ENCODE peak calls at places on chromosomes 2 and 18, in five cellular contexts. Q, I, T, P and L are unnamed samples.

GRCh38 chr18:78929502-78929901 is 50.1 kb upstream of the SALL3 start:
- DNase-seq in T (no peak), Q (no peak), P (peak), I (no peak), L (no peak)

GRCh38 chr2:186755066-186755465 is 61.2 kb downstream of the FAM171B start:
- DNase-seq in Q (no peak), I (no peak), P (no peak), T (no peak), L (no peak)

GRCh38 chr2:37623971-37624897 is 47.2 kb downstream of the CDC42EP3 start:
- DNase-seq in P (no peak), T (peak), Q (no peak), I (no peak), L (peak)

GRCh38 chr2:195559431-195559914 is 97.6 kb upstream of the SLC39A10 start:
- DNase-seq in Q (no peak), P (no peak), T (peak), I (peak), L (peak)

GRCh38 chr2:107025869-107026380 is 140.0 kb upstream of the ST6GAL2 start:
- DNase-seq in I (peak), Q (no peak), P (no peak), T (no peak), L (peak)

GRCh38 chr2:238741277-238741676 is 106.6 kb upstream of the TWIST2 start:
- DNase-seq in P (no peak), I (no peak), T (no peak), Q (no peak), L (no peak)

GRCh38 chr2:177483531-177483930 is 91.0 kb downstream of the AGPS start:
- DNase-seq in P (no peak), T (no peak), I (no peak), Q (no peak), L (no peak)

GRCh38 chr2:235008584-235009044 is 56.8 kb downstream of the SH3BP4 start:
- DNase-seq in T (peak), Q (no peak), P (no peak), I (no peak), L (no peak)

GRCh38 chr2:120914839-120915521 is 179.3 kb downstream of the GLI2 start:
- DNase-seq in Q (no peak), I (peak), P (peak), T (peak), L (peak)

GRCh38 chr18:111292-112014 is 46.9 kb upstream of the USP14 start:
- DNase-seq in Q (peak), P (no peak), I (no peak), T (peak), L (peak)

GRCh38 chr2:227657204-227657845 is 9.3 kb upstream of the SCYGR5 start:
- DNase-seq in P (no peak), I (no peak), T (no peak), Q (no peak), L (no peak)

GRCh38 chr2:42010743-42011298 is 37.0 kb upstream of the PKDCC start:
- DNase-seq in Q (no peak), I (peak), P (no peak), T (peak), L (peak)

GRCh38 chr18:32261003-32261402 is 71.2 kb downstream of the MEP1B start:
- DNase-seq in T (no peak), Q (no peak), I (no peak), P (no peak), L (no peak)

GRCh38 chr2:20634430-20635095 is 16.3 kb downstream of the HS1BP3 start:
- DNase-seq in P (peak), I (no peak), Q (no peak), T (peak), L (peak)

GRCh38 chr18:54780285-54780861 is 47.9 kb upstream of the RAB27B start:
- DNase-seq in I (no peak), P (no peak), Q (no peak), T (no peak), L (no peak)